ENCODE peak calls at places on chromosomes 13 and 19, in five cellular contexts. F is mucosa of descending colon, G is D721Med, W is tibial artery, I is fibroblast of villous mesenchyme. D is an unnamed sample.

GRCh38 chr13:29535663-29536655 is 59.5 kb downstream of the SLC7A1 start:
- DNase-seq in G (no peak), I (no peak), W (no peak), F (no peak), D (no peak)

GRCh38 chr13:43908156-43909126 is 28.7 kb downstream of the LACC1 start:
- DNase-seq in F (no peak), G (no peak), I (peak), W (no peak), D (peak)

GRCh38 chr19:18731562-18732008 is 48.1 kb downstream of the CRTC1 start:
- DNase-seq in W (no peak), F (no peak), G (no peak), I (peak), D (peak)

GRCh38 chr19:38384209-38385027 is 3.4 kb downstream of the GGN start:
- DNase-seq in F (no peak), G (no peak), I (no peak), W (no peak), D (no peak)

GRCh38 chr13:43360911-43361605 is 337.7 kb downstream of the DNAJC15 start:
- DNase-seq in F (no peak), W (no peak), I (peak), G (no peak), D (no peak)

GRCh38 chr19:49857834-49858590 is 7.1 kb downstream of the PTOV1 start:
- DNase-seq in F (no peak), I (no peak), G (peak), W (no peak), D (peak)

GRCh38 chr13:52405767-52406494 is at the start of gene THSD1:
- DNase-seq in G (peak), W (peak), F (peak), I (peak), D (peak)

GRCh38 chr19:33689886-33690285 is 68.1 kb downstream of the CHST8 start:
- DNase-seq in G (no peak), W (no peak), F (no peak), I (no peak), D (no peak)

GRCh38 chr19:30374791-30375650 is 2.8 kb downstream of the ZNF536 start:
- DNase-seq in W (no peak), G (no peak), I (no peak), F (no peak), D (no peak)

GRCh38 chr13:44537238-44537637 is 38.9 kb downstream of the TSC22D1 start:
- DNase-seq in F (no peak), W (no peak), G (no peak), I (no peak), D (no peak)

GRCh38 chr19:46428278-46429141 is at the start of gene PNMA8C:
- DNase-seq in W (peak), F (peak), G (no peak), I (no peak), D (peak)

GRCh38 chr19:53977429-53977990 is 13.9 kb upstream of the CACNG6 start:
- DNase-seq in G (no peak), I (peak), W (peak), F (peak), D (peak)

GRCh38 chr19:55454787-55455243 is 6.6 kb downstream of the ISOC2 start:
- DNase-seq in I (peak), F (peak), W (no peak), G (no peak), D (peak)

GRCh38 chr13:24887759-24888158 is 123.8 kb downstream of the RNF17 start:
- DNase-seq in F (no peak), I (no peak), W (no peak), G (no peak), D (no peak)

GRCh38 chr19:54684537-54684936 is 21.8 kb downstream of the LILRB4 start:
- DNase-seq in F (no peak), W (no peak), I (peak), G (no peak), D (peak)

GRCh38 chr19:35908010-35908441 is at the start of gene TYROBP:
- DNase-seq in I (no peak), G (no peak), W (peak), F (peak), D (no peak)

GRCh38 chr19:42497492-42498226 is 30.6 kb downstream of the CEACAM1 start:
- DNase-seq in G (no peak), W (no peak), I (no peak), F (peak), D (peak)

GRCh38 chr19:1213391-1214286 is 8.1 kb downstream of the STK11 start:
- DNase-seq in W (peak), I (peak), G (no peak), F (peak), D (no peak)

GRCh38 chr19:42313096-42313839 is at the start of gene TMEM145:
- DNase-seq in W (no peak), G (peak), I (peak), F (peak), D (peak)

GRCh38 chr13:102694944-102695343 is at the start of gene METTL21C:
- DNase-seq in F (no peak), W (no peak), G (no peak), I (no peak), D (no peak)

GRCh38 chr19:17765069-17765618 is 13.9 kb downstream of the FCHO1 start:
- DNase-seq in I (peak), G (no peak), W (peak), F (peak), D (peak)

GRCh38 chr13:78659450-78660110 is 625 bp upstream of the OBI1 start:
- DNase-seq in I (no peak), G (no peak), W (no peak), F (no peak), D (no peak)

GRCh38 chr13:83024955-83025594 is 857.2 kb downstream of the SLITRK1 start:
- DNase-seq in G (no peak), I (peak), W (no peak), F (no peak), D (no peak)

GRCh38 chr13:99380921-99381645 is 73.9 kb upstream of the GPR183 start:
- DNase-seq in I (no peak), G (no peak), W (no peak), F (no peak), D (no peak)

GRCh38 chr13:34430294-34430693 is 511.8 kb upstream of the NBEA start:
- DNase-seq in I (no peak), G (no peak), F (no peak), W (no peak), D (no peak)

GRCh38 chr13:111153977-111154332 is 38.8 kb downstream of the ARHGEF7 start:
- DNase-seq in F (no peak), W (peak), G (no peak), I (peak), D (peak)

GRCh38 chr19:53808710-53809125 is 15.4 kb downstream of the NLRP12 start:
- DNase-seq in I (peak), W (no peak), F (no peak), G (no peak), D (peak)

GRCh38 chr13:66312312-66313087 is 917.6 kb downstream of the PCDH9 start:
- DNase-seq in W (no peak), F (no peak), I (peak), G (no peak), D (no peak)

GRCh38 chr13:41700790-41701310 is 243.5 kb downstream of the RGCC start:
- DNase-seq in G (no peak), W (no peak), F (no peak), I (peak), D (no peak)

GRCh38 chr19:52823676-52824075 is 2.2 kb upstream of the ZNF28 start:
- DNase-seq in F (no peak), I (no peak), G (no peak), W (no peak), D (no peak)

GRCh38 chr13:71865858-71866172 is 1.2 kb downstream of the DACH1 start:
- DNase-seq in F (peak), W (no peak), I (peak), G (no peak), D (peak)

GRCh38 chr19:14686411-14686810 is 3.4 kb upstream of the ZNF333 start:
- DNase-seq in F (no peak), W (no peak), G (no peak), I (peak), D (peak)

GRCh38 chr13:23572836-23573235 is 2.6 kb downstream of the TNFRSF19 start:
- DNase-seq in W (no peak), F (no peak), G (no peak), I (no peak), D (no peak)

GRCh38 chr13:23570099-23570926 is at the start of gene TNFRSF19:
- DNase-seq in W (no peak), F (no peak), G (no peak), I (peak), D (no peak)

GRCh38 chr13:23570931-23571330 is 719 bp downstream of the TNFRSF19 start:
- DNase-seq in I (peak), F (no peak), G (no peak), W (no peak), D (no peak)

GRCh38 chr13:23563085-23563484 is 7.1 kb upstream of the TNFRSF19 start:
- DNase-seq in G (no peak), F (no peak), W (no peak), I (no peak), D (no peak)

GRCh38 chr13:23567792-23568480 is 2.3 kb upstream of the TNFRSF19 start:
- DNase-seq in I (no peak), F (no peak), W (no peak), G (no peak), D (peak)
- TF ChIP-seq CTCF in I (no peak), F (no peak), W (no peak), G (no peak), D (no peak)

DNA sequence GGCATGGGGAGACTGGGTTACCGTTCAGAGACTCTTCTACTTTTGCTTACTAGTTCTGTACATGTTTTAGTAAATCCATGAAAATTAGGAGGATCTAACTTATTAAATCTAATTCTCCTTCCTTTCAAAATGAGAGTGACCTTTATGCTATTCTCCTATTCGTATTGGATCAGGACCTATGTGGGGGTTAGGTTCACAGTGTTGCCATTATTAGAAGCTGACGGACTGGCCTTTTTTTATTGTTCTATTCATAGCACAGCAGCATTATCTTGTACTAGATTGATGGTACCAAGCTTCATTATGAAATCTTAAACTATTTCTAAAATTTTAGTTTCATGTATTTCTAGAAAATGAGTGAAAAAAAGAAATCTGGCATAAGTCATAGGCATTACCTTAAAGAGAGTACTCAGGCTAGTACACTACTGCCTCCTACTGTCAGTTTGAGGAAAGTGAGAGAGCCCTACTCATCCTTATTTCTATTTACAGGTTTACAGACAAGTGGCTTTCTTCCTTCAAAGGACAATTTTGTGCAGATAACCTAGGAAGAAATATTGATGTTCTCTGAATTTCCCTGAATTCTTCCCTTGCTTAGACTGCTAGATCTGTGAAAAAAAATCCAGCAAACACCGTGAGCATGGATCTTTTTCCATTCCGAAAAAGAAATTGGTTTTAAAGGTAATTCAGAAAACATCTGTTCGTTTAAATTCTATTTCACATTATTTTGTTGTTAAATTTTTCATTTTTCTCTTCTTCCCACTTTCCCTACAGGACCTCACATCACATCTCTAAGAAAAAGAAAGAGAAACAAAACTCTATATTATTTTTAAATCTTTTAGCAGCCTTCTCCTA is 485.5 kb downstream of the DIAPH3 start:
- DNase-seq in W (no peak), G (no peak), F (no peak), I (peak), D (no peak)
- TF ChIP-seq CTCF in W (peak), G (peak), F (peak), I (peak), D (no peak)

GRCh38 chr19:5455367-5456129 is at the start of gene ZNRF4:
- DNase-seq in G (no peak), F (no peak), W (no peak), I (no peak), D (no peak)

GRCh38 chr19:5454743-5455142 is 474 bp upstream of the ZNRF4 start:
- DNase-seq in F (no peak), G (no peak), W (no peak), I (no peak), D (no peak)

GRCh38 chr19:5456836-5457200 is 1.6 kb downstream of the ZNRF4 start:
- DNase-seq in I (no peak), F (no peak), G (no peak), W (no peak), D (no peak)

GRCh38 chr19:5457709-5458108 is 2.5 kb downstream of the ZNRF4 start:
- DNase-seq in F (no peak), W (no peak), G (no peak), I (no peak), D (no peak)

DNA sequence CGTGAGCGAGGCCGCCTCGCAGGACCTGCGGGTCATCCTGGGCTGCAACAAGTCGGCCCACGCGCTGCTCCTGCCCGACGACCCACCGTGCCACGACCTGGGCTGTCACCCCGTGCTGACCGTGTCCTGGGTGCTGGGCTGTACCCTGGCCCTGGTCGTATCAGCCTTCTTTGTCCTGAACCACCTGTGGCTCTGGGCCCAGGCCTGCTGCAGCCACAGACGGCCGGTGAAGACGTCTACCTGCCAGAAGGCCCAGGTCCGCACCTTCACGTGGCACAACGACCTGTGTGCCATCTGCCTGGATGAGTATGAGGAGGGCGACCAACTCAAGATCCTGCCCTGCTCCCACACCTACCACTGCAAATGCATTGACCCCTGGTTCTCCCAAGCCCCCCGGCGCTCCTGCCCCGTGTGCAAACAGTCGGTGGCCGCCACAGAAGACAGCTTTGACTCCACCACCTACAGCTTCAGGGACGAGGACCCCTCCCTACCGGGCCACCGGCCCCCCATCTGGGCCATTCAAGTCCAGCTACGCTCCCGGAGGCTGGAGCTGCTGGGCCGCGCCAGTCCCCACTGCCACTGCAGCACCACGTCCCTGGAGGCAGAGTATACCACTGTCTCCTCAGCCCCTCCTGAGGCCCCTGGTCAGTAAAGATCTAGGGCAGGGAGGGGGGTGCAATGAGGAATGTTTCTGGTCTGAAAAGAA is 1.1 kb downstream of the ZNRF4 start:
- DNase-seq in I (no peak), W (no peak), F (no peak), G (no peak), D (no peak)
- TF ChIP-seq CTCF in I (no peak), W (no peak), F (no peak), G (no peak), D (no peak)

GRCh38 chr19:7865262-7865911 is 8.8 kb downstream of the PRR36 start:
- DNase-seq in I (no peak), W (no peak), F (no peak), G (peak), D (no peak)
- TF ChIP-seq CTCF in I (no peak), W (no peak), F (no peak), G (no peak), D (no peak)

DNA sequence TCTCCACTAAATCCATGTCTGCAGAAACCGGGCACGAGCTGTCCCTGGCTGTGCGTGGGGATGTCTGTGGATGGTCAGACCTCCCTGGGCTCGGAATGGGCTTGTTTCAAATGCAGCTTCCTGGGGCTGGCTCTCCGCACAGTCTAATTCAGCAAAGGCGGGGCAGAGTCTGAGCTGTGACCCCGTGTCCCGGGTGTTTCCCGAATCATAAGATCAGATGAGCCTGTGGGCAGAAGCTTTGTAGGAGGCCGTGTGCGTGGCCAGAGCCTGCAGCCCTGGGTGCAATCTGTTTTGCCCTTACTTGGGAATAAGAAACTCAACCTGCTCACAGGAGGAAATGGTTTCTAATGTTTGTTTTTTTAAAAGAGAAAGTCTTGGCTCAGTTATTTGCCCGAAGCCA is 13.9 kb upstream of the GNA11 start:
- DNase-seq in W (no peak), I (peak), F (peak), G (no peak), D (no peak)
- TF ChIP-seq CTCF in W (no peak), I (no peak), F (no peak), G (no peak), D (no peak)

DNA sequence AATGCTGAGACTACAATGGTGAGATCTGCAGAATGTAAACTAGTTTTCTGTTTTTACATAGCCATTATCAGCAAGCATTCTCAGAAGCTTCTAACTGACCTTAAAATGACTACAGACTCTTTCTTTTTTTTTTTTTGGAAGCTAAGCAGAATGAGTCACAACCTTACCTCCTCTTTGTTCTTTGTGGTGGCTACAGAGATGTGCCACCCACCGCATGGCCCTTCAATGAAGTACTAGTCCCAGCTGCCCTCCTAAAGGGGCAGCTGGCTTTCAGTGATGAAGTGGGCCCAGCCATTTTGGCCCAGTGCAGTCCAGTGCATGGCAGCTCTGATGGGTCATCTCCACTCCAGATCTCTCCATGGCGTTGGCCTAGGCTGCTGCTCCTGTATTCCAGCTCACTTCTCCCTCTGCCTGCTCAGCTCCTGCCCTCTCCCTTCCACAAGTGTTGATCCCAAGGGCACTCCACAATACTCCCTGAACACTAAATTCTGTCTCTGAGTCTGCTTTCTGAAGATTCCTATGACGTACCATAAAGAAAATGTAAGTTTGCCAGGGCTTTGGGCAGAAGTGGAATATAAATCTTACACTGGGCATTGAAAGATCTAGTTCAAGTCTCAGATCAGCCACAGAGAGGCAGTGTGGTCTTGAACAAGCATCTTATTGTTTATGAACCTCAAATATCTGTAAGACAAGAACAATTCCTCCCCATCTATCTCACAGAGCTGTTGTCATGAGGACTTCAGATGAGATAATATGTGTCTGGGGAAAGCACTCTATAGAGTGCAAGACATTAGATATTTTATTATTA is 85.6 kb downstream of the RXFP2 start:
- DNase-seq in F (no peak), I (peak), G (no peak), W (no peak), D (no peak)
- TF ChIP-seq CTCF in F (no peak), I (peak), G (peak), W (peak), D (no peak)

D was measured in Calu3.